ENCODE peak calls at places on chromosomes 5 and 9, in eight cellular contexts. One of them, this sample, is unnamed.

GRCh38 chr5:81778642-81779041 is 27.7 kb upstream of the SSBP2 start:
- DNase-seq in hypothalamus: no peak
- DNase-seq in stimulated activated naive CD4-positive, alpha-beta T cell treated with Interleukin-2 at 50 U/mL for 16 hours: no peak
- DNase-seq in T follicular helper cell: no peak
- DNase-seq in GOT3: no peak
- DNase-seq in LoVo: no peak
- DNase-seq in stimulated activated naive B cell treated with anti-CD40 and anti-IgM and Interleukin-4, amounts not matched to agents 10 μg/mL and 1 μg/mL and 100 μg/mL, for 72 hours: no peak
- DNase-seq in A673: peak
- DNase-seq in this sample: no peak

GRCh38 chr5:1654786-1655495 is 131.2 kb upstream of the LPCAT1 start:
- DNase-seq in GOT3: no peak
- DNase-seq in A673: no peak
- DNase-seq in hypothalamus: no peak
- DNase-seq in stimulated activated naive B cell treated with anti-CD40 and anti-IgM and Interleukin-4, amounts not matched to agents 10 μg/mL and 1 μg/mL and 100 μg/mL, for 72 hours: no peak
- DNase-seq in T follicular helper cell: no peak
- DNase-seq in LoVo: no peak
- DNase-seq in stimulated activated naive CD4-positive, alpha-beta T cell treated with Interleukin-2 at 50 U/mL for 16 hours: no peak
- DNase-seq in this sample: no peak

GRCh38 chr5:36778336-36778735 is 98.2 kb upstream of the NIPBL start:
- DNase-seq in stimulated activated naive B cell treated with anti-CD40 and anti-IgM and Interleukin-4, amounts not matched to agents 10 μg/mL and 1 μg/mL and 100 μg/mL, for 72 hours: no peak
- DNase-seq in GOT3: no peak
- DNase-seq in stimulated activated naive CD4-positive, alpha-beta T cell treated with Interleukin-2 at 50 U/mL for 16 hours: no peak
- DNase-seq in T follicular helper cell: no peak
- DNase-seq in LoVo: peak
- DNase-seq in A673: no peak
- DNase-seq in hypothalamus: no peak
- DNase-seq in this sample: no peak

GRCh38 chr5:11407553-11408145 is 496.6 kb downstream of the CTNND2 start:
- DNase-seq in T follicular helper cell: no peak
- DNase-seq in stimulated activated naive B cell treated with anti-CD40 and anti-IgM and Interleukin-4, amounts not matched to agents 10 μg/mL and 1 μg/mL and 100 μg/mL, for 72 hours: no peak
- DNase-seq in stimulated activated naive CD4-positive, alpha-beta T cell treated with Interleukin-2 at 50 U/mL for 16 hours: no peak
- DNase-seq in hypothalamus: no peak
- DNase-seq in LoVo: no peak
- DNase-seq in A673: no peak
- DNase-seq in GOT3: no peak
- DNase-seq in this sample: no peak

GRCh38 chr9:128636024-128636390 is 20.6 kb downstream of the DYNC2I2 start:
- DNase-seq in GOT3: no peak
- DNase-seq in hypothalamus: no peak
- DNase-seq in stimulated activated naive B cell treated with anti-CD40 and anti-IgM and Interleukin-4, amounts not matched to agents 10 μg/mL and 1 μg/mL and 100 μg/mL, for 72 hours: no peak
- DNase-seq in stimulated activated naive CD4-positive, alpha-beta T cell treated with Interleukin-2 at 50 U/mL for 16 hours: no peak
- DNase-seq in A673: no peak
- DNase-seq in LoVo: peak
- DNase-seq in T follicular helper cell: no peak
- DNase-seq in this sample: no peak

GRCh38 chr9:38024036-38024681 is 44.9 kb downstream of the SHB start:
- DNase-seq in GOT3: no peak
- DNase-seq in hypothalamus: no peak
- DNase-seq in T follicular helper cell: no peak
- DNase-seq in stimulated activated naive CD4-positive, alpha-beta T cell treated with Interleukin-2 at 50 U/mL for 16 hours: no peak
- DNase-seq in stimulated activated naive B cell treated with anti-CD40 and anti-IgM and Interleukin-4, amounts not matched to agents 10 μg/mL and 1 μg/mL and 100 μg/mL, for 72 hours: no peak
- DNase-seq in LoVo: no peak
- DNase-seq in A673: peak
- DNase-seq in this sample: no peak

GRCh38 chr5:112401924-112402323 is 17.2 kb downstream of the EPB41L4A start:
- DNase-seq in A673: no peak
- DNase-seq in T follicular helper cell: no peak
- DNase-seq in stimulated activated naive CD4-positive, alpha-beta T cell treated with Interleukin-2 at 50 U/mL for 16 hours: no peak
- DNase-seq in stimulated activated naive B cell treated with anti-CD40 and anti-IgM and Interleukin-4, amounts not matched to agents 10 μg/mL and 1 μg/mL and 100 μg/mL, for 72 hours: no peak
- DNase-seq in LoVo: no peak
- DNase-seq in GOT3: no peak
- DNase-seq in hypothalamus: no peak
- DNase-seq in this sample: no peak

GRCh38 chr5:5270958-5271605 is 131.0 kb downstream of the ADAMTS16 start:
- DNase-seq in stimulated activated naive B cell treated with anti-CD40 and anti-IgM and Interleukin-4, amounts not matched to agents 10 μg/mL and 1 μg/mL and 100 μg/mL, for 72 hours: no peak
- DNase-seq in A673: peak
- DNase-seq in GOT3: peak
- DNase-seq in LoVo: peak
- DNase-seq in stimulated activated naive CD4-positive, alpha-beta T cell treated with Interleukin-2 at 50 U/mL for 16 hours: no peak
- DNase-seq in T follicular helper cell: no peak
- DNase-seq in hypothalamus: peak
- DNase-seq in this sample: peak

GRCh38 chr9:89619019-89619418 is 14.2 kb downstream of the GADD45G start:
- DNase-seq in A673: no peak
- DNase-seq in LoVo: no peak
- DNase-seq in T follicular helper cell: no peak
- DNase-seq in stimulated activated naive CD4-positive, alpha-beta T cell treated with Interleukin-2 at 50 U/mL for 16 hours: no peak
- DNase-seq in stimulated activated naive B cell treated with anti-CD40 and anti-IgM and Interleukin-4, amounts not matched to agents 10 μg/mL and 1 μg/mL and 100 μg/mL, for 72 hours: no peak
- DNase-seq in GOT3: no peak
- DNase-seq in hypothalamus: no peak
- DNase-seq in this sample: no peak

GRCh38 chr5:122515709-122516431 is 203.8 kb downstream of the SNCAIP start:
- DNase-seq in GOT3: no peak
- DNase-seq in stimulated activated naive B cell treated with anti-CD40 and anti-IgM and Interleukin-4, amounts not matched to agents 10 μg/mL and 1 μg/mL and 100 μg/mL, for 72 hours: peak
- DNase-seq in stimulated activated naive CD4-positive, alpha-beta T cell treated with Interleukin-2 at 50 U/mL for 16 hours: no peak
- DNase-seq in hypothalamus: no peak
- DNase-seq in T follicular helper cell: no peak
- DNase-seq in LoVo: peak
- DNase-seq in A673: peak
- DNase-seq in this sample: no peak

GRCh38 chr5:175649967-175650366 is 7.9 kb upstream of the HRH2 start:
- DNase-seq in T follicular helper cell: no peak
- DNase-seq in stimulated activated naive CD4-positive, alpha-beta T cell treated with Interleukin-2 at 50 U/mL for 16 hours: no peak
- DNase-seq in stimulated activated naive B cell treated with anti-CD40 and anti-IgM and Interleukin-4, amounts not matched to agents 10 μg/mL and 1 μg/mL and 100 μg/mL, for 72 hours: no peak
- DNase-seq in LoVo: no peak
- DNase-seq in GOT3: no peak
- DNase-seq in hypothalamus: no peak
- DNase-seq in A673: no peak
- DNase-seq in this sample: no peak

GRCh38 chr5:81750308-81751008 is 439 bp downstream of the SSBP2 start:
- DNase-seq in GOT3: no peak
- DNase-seq in stimulated activated naive CD4-positive, alpha-beta T cell treated with Interleukin-2 at 50 U/mL for 16 hours: no peak
- DNase-seq in T follicular helper cell: peak
- DNase-seq in LoVo: no peak
- DNase-seq in stimulated activated naive B cell treated with anti-CD40 and anti-IgM and Interleukin-4, amounts not matched to agents 10 μg/mL and 1 μg/mL and 100 μg/mL, for 72 hours: peak
- DNase-seq in A673: no peak
- DNase-seq in hypothalamus: no peak
- DNase-seq in this sample: no peak

GRCh38 chr5:74290634-74291033 is 349.9 kb downstream of the ENC1 start:
- DNase-seq in stimulated activated naive CD4-positive, alpha-beta T cell treated with Interleukin-2 at 50 U/mL for 16 hours: no peak
- DNase-seq in hypothalamus: no peak
- DNase-seq in T follicular helper cell: no peak
- DNase-seq in A673: no peak
- DNase-seq in GOT3: no peak
- DNase-seq in stimulated activated naive B cell treated with anti-CD40 and anti-IgM and Interleukin-4, amounts not matched to agents 10 μg/mL and 1 μg/mL and 100 μg/mL, for 72 hours: no peak
- DNase-seq in LoVo: no peak
- DNase-seq in this sample: no peak

GRCh38 chr9:114777841-114778240 is 28.0 kb downstream of the TNFSF15 start:
- DNase-seq in stimulated activated naive B cell treated with anti-CD40 and anti-IgM and Interleukin-4, amounts not matched to agents 10 μg/mL and 1 μg/mL and 100 μg/mL, for 72 hours: no peak
- DNase-seq in T follicular helper cell: peak
- DNase-seq in GOT3: no peak
- DNase-seq in hypothalamus: no peak
- DNase-seq in A673: no peak
- DNase-seq in LoVo: no peak
- DNase-seq in stimulated activated naive CD4-positive, alpha-beta T cell treated with Interleukin-2 at 50 U/mL for 16 hours: peak
- DNase-seq in this sample: no peak

GRCh38 chr9:136089697-136090045 is 5.4 kb downstream of the NACC2 start:
- DNase-seq in T follicular helper cell: no peak
- DNase-seq in A673: peak
- DNase-seq in stimulated activated naive B cell treated with anti-CD40 and anti-IgM and Interleukin-4, amounts not matched to agents 10 μg/mL and 1 μg/mL and 100 μg/mL, for 72 hours: no peak
- DNase-seq in hypothalamus: no peak
- DNase-seq in GOT3: no peak
- DNase-seq in stimulated activated naive CD4-positive, alpha-beta T cell treated with Interleukin-2 at 50 U/mL for 16 hours: no peak
- DNase-seq in LoVo: no peak
- DNase-seq in this sample: no peak

GRCh38 chr5:11130111-11130510 is 369.1 kb upstream of the DAP start:
- DNase-seq in hypothalamus: no peak
- DNase-seq in stimulated activated naive B cell treated with anti-CD40 and anti-IgM and Interleukin-4, amounts not matched to agents 10 μg/mL and 1 μg/mL and 100 μg/mL, for 72 hours: no peak
- DNase-seq in stimulated activated naive CD4-positive, alpha-beta T cell treated with Interleukin-2 at 50 U/mL for 16 hours: no peak
- DNase-seq in LoVo: no peak
- DNase-seq in T follicular helper cell: no peak
- DNase-seq in GOT3: no peak
- DNase-seq in A673: no peak
- DNase-seq in this sample: no peak

GRCh38 chr5:89351232-89351631 is 468.2 kb upstream of the MEF2C start:
- DNase-seq in stimulated activated naive B cell treated with anti-CD40 and anti-IgM and Interleukin-4, amounts not matched to agents 10 μg/mL and 1 μg/mL and 100 μg/mL, for 72 hours: no peak
- DNase-seq in hypothalamus: no peak
- DNase-seq in LoVo: no peak
- DNase-seq in GOT3: no peak
- DNase-seq in A673: no peak
- DNase-seq in stimulated activated naive CD4-positive, alpha-beta T cell treated with Interleukin-2 at 50 U/mL for 16 hours: no peak
- DNase-seq in T follicular helper cell: no peak
- DNase-seq in this sample: no peak

GRCh38 chr9:122122903-122123632 is 30.0 kb upstream of the TTLL11 start:
- DNase-seq in stimulated activated naive CD4-positive, alpha-beta T cell treated with Interleukin-2 at 50 U/mL for 16 hours: peak
- DNase-seq in hypothalamus: no peak
- DNase-seq in T follicular helper cell: peak
- DNase-seq in A673: peak
- DNase-seq in stimulated activated naive B cell treated with anti-CD40 and anti-IgM and Interleukin-4, amounts not matched to agents 10 μg/mL and 1 μg/mL and 100 μg/mL, for 72 hours: peak
- DNase-seq in LoVo: peak
- DNase-seq in GOT3: no peak
- DNase-seq in this sample: no peak

GRCh38 chr9:114094971-114095370 is 4.1 kb downstream of the KIF12 start:
- DNase-seq in T follicular helper cell: no peak
- DNase-seq in stimulated activated naive CD4-positive, alpha-beta T cell treated with Interleukin-2 at 50 U/mL for 16 hours: no peak
- DNase-seq in LoVo: no peak
- DNase-seq in hypothalamus: no peak
- DNase-seq in stimulated activated naive B cell treated with anti-CD40 and anti-IgM and Interleukin-4, amounts not matched to agents 10 μg/mL and 1 μg/mL and 100 μg/mL, for 72 hours: no peak
- DNase-seq in GOT3: no peak
- DNase-seq in A673: no peak
- DNase-seq in this sample: no peak

GRCh38 chr5:135239461-135240282 is 159.4 kb downstream of the MACROH2A1 start:
- DNase-seq in T follicular helper cell: no peak
- DNase-seq in stimulated activated naive B cell treated with anti-CD40 and anti-IgM and Interleukin-4, amounts not matched to agents 10 μg/mL and 1 μg/mL and 100 μg/mL, for 72 hours: no peak
- DNase-seq in GOT3: no peak
- DNase-seq in stimulated activated naive CD4-positive, alpha-beta T cell treated with Interleukin-2 at 50 U/mL for 16 hours: no peak
- DNase-seq in A673: no peak
- DNase-seq in LoVo: no peak
- DNase-seq in hypothalamus: no peak
- DNase-seq in this sample: no peak

GRCh38 chr5:1054018-1054798 is 45.6 kb downstream of the NKD2 start:
- DNase-seq in A673: no peak
- DNase-seq in stimulated activated naive CD4-positive, alpha-beta T cell treated with Interleukin-2 at 50 U/mL for 16 hours: no peak
- DNase-seq in hypothalamus: no peak
- DNase-seq in LoVo: no peak
- DNase-seq in T follicular helper cell: no peak
- DNase-seq in stimulated activated naive B cell treated with anti-CD40 and anti-IgM and Interleukin-4, amounts not matched to agents 10 μg/mL and 1 μg/mL and 100 μg/mL, for 72 hours: no peak
- DNase-seq in GOT3: no peak
- DNase-seq in this sample: no peak

GRCh38 chr9:35042081-35042604 is 30.3 kb downstream of the VCP start:
- DNase-seq in hypothalamus: no peak
- DNase-seq in A673: no peak
- DNase-seq in T follicular helper cell: no peak
- DNase-seq in LoVo: no peak
- DNase-seq in stimulated activated naive CD4-positive, alpha-beta T cell treated with Interleukin-2 at 50 U/mL for 16 hours: no peak
- DNase-seq in GOT3: no peak
- DNase-seq in stimulated activated naive B cell treated with anti-CD40 and anti-IgM and Interleukin-4, amounts not matched to agents 10 μg/mL and 1 μg/mL and 100 μg/mL, for 72 hours: no peak
- DNase-seq in this sample: no peak

GRCh38 chr9:111926421-111926875 is 29.8 kb downstream of the UGCG start:
- DNase-seq in stimulated activated naive CD4-positive, alpha-beta T cell treated with Interleukin-2 at 50 U/mL for 16 hours: peak
- DNase-seq in LoVo: no peak
- DNase-seq in A673: peak
- DNase-seq in hypothalamus: no peak
- DNase-seq in stimulated activated naive B cell treated with anti-CD40 and anti-IgM and Interleukin-4, amounts not matched to agents 10 μg/mL and 1 μg/mL and 100 μg/mL, for 72 hours: peak
- DNase-seq in T follicular helper cell: peak
- DNase-seq in GOT3: no peak
- DNase-seq in this sample: no peak

GRCh38 chr9:2816476-2817141 is 27.3 kb downstream of the PUM3 start:
- DNase-seq in hypothalamus: no peak
- DNase-seq in T follicular helper cell: no peak
- DNase-seq in stimulated activated naive B cell treated with anti-CD40 and anti-IgM and Interleukin-4, amounts not matched to agents 10 μg/mL and 1 μg/mL and 100 μg/mL, for 72 hours: no peak
- DNase-seq in GOT3: no peak
- DNase-seq in LoVo: no peak
- DNase-seq in stimulated activated naive CD4-positive, alpha-beta T cell treated with Interleukin-2 at 50 U/mL for 16 hours: no peak
- DNase-seq in A673: no peak
- DNase-seq in this sample: peak

GRCh38 chr9:106980551-106981101 is 117.7 kb downstream of the ZNF462 start:
- DNase-seq in LoVo: no peak
- DNase-seq in stimulated activated naive B cell treated with anti-CD40 and anti-IgM and Interleukin-4, amounts not matched to agents 10 μg/mL and 1 μg/mL and 100 μg/mL, for 72 hours: no peak
- DNase-seq in GOT3: no peak
- DNase-seq in hypothalamus: no peak
- DNase-seq in stimulated activated naive CD4-positive, alpha-beta T cell treated with Interleukin-2 at 50 U/mL for 16 hours: no peak
- DNase-seq in T follicular helper cell: no peak
- DNase-seq in A673: no peak
- DNase-seq in this sample: no peak

GRCh38 chr5:6788439-6788838 is 75.2 kb downstream of the TENT4A start:
- DNase-seq in GOT3: no peak
- DNase-seq in stimulated activated naive B cell treated with anti-CD40 and anti-IgM and Interleukin-4, amounts not matched to agents 10 μg/mL and 1 μg/mL and 100 μg/mL, for 72 hours: no peak
- DNase-seq in LoVo: no peak
- DNase-seq in stimulated activated naive CD4-positive, alpha-beta T cell treated with Interleukin-2 at 50 U/mL for 16 hours: no peak
- DNase-seq in hypothalamus: no peak
- DNase-seq in T follicular helper cell: no peak
- DNase-seq in A673: no peak
- DNase-seq in this sample: no peak

GRCh38 chr9:20135119-20135697 is 346.4 kb upstream of the SLC24A2 start:
- DNase-seq in LoVo: no peak
- DNase-seq in T follicular helper cell: no peak
- DNase-seq in hypothalamus: no peak
- DNase-seq in stimulated activated naive B cell treated with anti-CD40 and anti-IgM and Interleukin-4, amounts not matched to agents 10 μg/mL and 1 μg/mL and 100 μg/mL, for 72 hours: no peak
- DNase-seq in A673: no peak
- DNase-seq in stimulated activated naive CD4-positive, alpha-beta T cell treated with Interleukin-2 at 50 U/mL for 16 hours: no peak
- DNase-seq in GOT3: no peak
- DNase-seq in this sample: no peak

GRCh38 chr9:126516936-126517750 is 96.6 kb upstream of the LMX1B start:
- DNase-seq in stimulated activated naive CD4-positive, alpha-beta T cell treated with Interleukin-2 at 50 U/mL for 16 hours: peak
- DNase-seq in hypothalamus: no peak
- DNase-seq in A673: peak
- DNase-seq in LoVo: peak
- DNase-seq in stimulated activated naive B cell treated with anti-CD40 and anti-IgM and Interleukin-4, amounts not matched to agents 10 μg/mL and 1 μg/mL and 100 μg/mL, for 72 hours: peak
- DNase-seq in T follicular helper cell: no peak
- DNase-seq in GOT3: no peak
- DNase-seq in this sample: no peak

GRCh38 chr5:2038337-2039179 is 155.8 kb upstream of the IRX4 start:
- DNase-seq in hypothalamus: no peak
- DNase-seq in stimulated activated naive CD4-positive, alpha-beta T cell treated with Interleukin-2 at 50 U/mL for 16 hours: peak
- DNase-seq in A673: peak
- DNase-seq in LoVo: no peak
- DNase-seq in stimulated activated naive B cell treated with anti-CD40 and anti-IgM and Interleukin-4, amounts not matched to agents 10 μg/mL and 1 μg/mL and 100 μg/mL, for 72 hours: peak
- DNase-seq in GOT3: no peak
- DNase-seq in T follicular helper cell: peak
- DNase-seq in this sample: no peak

GRCh38 chr9:115008536-115008935 is 78.1 kb upstream of the TNFSF8 start:
- DNase-seq in LoVo: no peak
- DNase-seq in GOT3: no peak
- DNase-seq in hypothalamus: no peak
- DNase-seq in stimulated activated naive B cell treated with anti-CD40 and anti-IgM and Interleukin-4, amounts not matched to agents 10 μg/mL and 1 μg/mL and 100 μg/mL, for 72 hours: no peak
- DNase-seq in T follicular helper cell: no peak
- DNase-seq in A673: peak
- DNase-seq in stimulated activated naive CD4-positive, alpha-beta T cell treated with Interleukin-2 at 50 U/mL for 16 hours: peak
- DNase-seq in this sample: no peak

GRCh38 chr9:95087659-95088242 is 229.8 kb downstream of the FANCC start:
- DNase-seq in GOT3: no peak
- DNase-seq in T follicular helper cell: no peak
- DNase-seq in hypothalamus: no peak
- DNase-seq in A673: no peak
- DNase-seq in LoVo: peak
- DNase-seq in stimulated activated naive B cell treated with anti-CD40 and anti-IgM and Interleukin-4, amounts not matched to agents 10 μg/mL and 1 μg/mL and 100 μg/mL, for 72 hours: no peak
- DNase-seq in stimulated activated naive CD4-positive, alpha-beta T cell treated with Interleukin-2 at 50 U/mL for 16 hours: no peak
- DNase-seq in this sample: no peak

GRCh38 chr5:527646-528591 is 3.7 kb upstream of the SLC9A3 start:
- DNase-seq in stimulated activated naive B cell treated with anti-CD40 and anti-IgM and Interleukin-4, amounts not matched to agents 10 μg/mL and 1 μg/mL and 100 μg/mL, for 72 hours: no peak
- DNase-seq in hypothalamus: no peak
- DNase-seq in A673: no peak
- DNase-seq in T follicular helper cell: no peak
- DNase-seq in LoVo: no peak
- DNase-seq in GOT3: no peak
- DNase-seq in stimulated activated naive CD4-positive, alpha-beta T cell treated with Interleukin-2 at 50 U/mL for 16 hours: no peak
- DNase-seq in this sample: no peak

GRCh38 chr9:17319822-17320221 is 185.0 kb downstream of the CNTLN start:
- DNase-seq in T follicular helper cell: no peak
- DNase-seq in LoVo: no peak
- DNase-seq in stimulated activated naive CD4-positive, alpha-beta T cell treated with Interleukin-2 at 50 U/mL for 16 hours: no peak
- DNase-seq in hypothalamus: no peak
- DNase-seq in A673: no peak
- DNase-seq in stimulated activated naive B cell treated with anti-CD40 and anti-IgM and Interleukin-4, amounts not matched to agents 10 μg/mL and 1 μg/mL and 100 μg/mL, for 72 hours: no peak
- DNase-seq in GOT3: no peak
- DNase-seq in this sample: no peak

GRCh38 chr9:92600742-92601261 is 65.0 kb upstream of the ECM2 start:
- DNase-seq in GOT3: no peak
- DNase-seq in T follicular helper cell: no peak
- DNase-seq in stimulated activated naive B cell treated with anti-CD40 and anti-IgM and Interleukin-4, amounts not matched to agents 10 μg/mL and 1 μg/mL and 100 μg/mL, for 72 hours: no peak
- DNase-seq in LoVo: no peak
- DNase-seq in A673: no peak
- DNase-seq in stimulated activated naive CD4-positive, alpha-beta T cell treated with Interleukin-2 at 50 U/mL for 16 hours: no peak
- DNase-seq in hypothalamus: no peak
- DNase-seq in this sample: no peak

This sample was measured in thoracic aorta.